ENCODE peak calls at places on chromosomes 16 and 17, in six cellular contexts. O is AG09319; W is CD4-positive, alpha-beta T cell; P is GM20000; N is GM13976; G is fibroblast of lung. Z is an unnamed sample.

GRCh38 chr17:36839256-36839655 is 98.0 kb upstream of the LHX1 start:
- DNase-seq in O (no peak), W (no peak), P (no peak), N (no peak), G (no peak), Z (no peak)

GRCh38 chr17:75502072-75502745 is 13.1 kb downstream of the CASKIN2 start:
- DNase-seq in O (no peak), W (no peak), P (no peak), N (no peak), G (no peak), Z (no peak)

GRCh38 chr16:529012-529575 is 1.6 kb downstream of the CAPN15 start:
- DNase-seq in O (no peak), W (no peak), P (no peak), N (no peak), G (no peak), Z (no peak)

GRCh38 chr16:35797811-35798210 is 2338.4 kb downstream of the TP53TG3F start:
- DNase-seq in O (no peak), W (no peak), P (no peak), N (no peak), G (no peak), Z (no peak)

GRCh38 chr17:40873255-40873654 is 6.2 kb upstream of the KRT12 start:
- DNase-seq in O (no peak), W (no peak), P (no peak), N (no peak), G (no peak), Z (no peak)

GRCh38 chr17:147796-148740 is 10.7 kb downstream of the SCGB1C2 start:
- DNase-seq in O (no peak), W (no peak), P (no peak), N (no peak), G (no peak), Z (peak; percentile 6)

GRCh38 chr16:14609716-14610115 is 20.3 kb downstream of the PARN start:
- DNase-seq in O (no peak), W (no peak), P (no peak), N (no peak), G (no peak), Z (no peak)

GRCh38 chr17:75067856-75068255 is 19.9 kb upstream of the SLC16A5 start:
- DNase-seq in O (no peak), W (no peak), P (no peak), N (no peak), G (no peak), Z (no peak)

GRCh38 chr16:67842509-67843342 is 606 bp downstream of the THAP11 start:
- DNase-seq in O (no peak), W (peak; percentile 41), P (peak; percentile 74), N (peak; percentile 54), G (peak; percentile 63), Z (peak; percentile 52)

GRCh38 chr16:82651921-82652601 is 25.3 kb downstream of the CDH13 start:
- DNase-seq in O (no peak), W (no peak), P (peak; percentile 19), N (no peak), G (no peak), Z (no peak)

GRCh38 chr16:57996406-57997175 is 3.9 kb downstream of the ZNF319 start:
- DNase-seq in O (no peak), W (no peak), P (no peak), N (no peak), G (no peak), Z (no peak)

GRCh38 chr17:33322063-33322462 is 29.0 kb upstream of the ASIC2 start:
- DNase-seq in O (no peak), W (no peak), P (no peak), N (no peak), G (peak; percentile 26), Z (no peak)

GRCh38 chr17:60161598-60162330 is 12.0 kb downstream of the CA4 start:
- DNase-seq in O (no peak), W (no peak), P (peak; percentile 20), N (peak; percentile 49), G (no peak), Z (no peak)

GRCh38 chr16:85284138-85284897 is 172.0 kb upstream of the CIBAR2 start:
- DNase-seq in O (no peak), W (no peak), P (no peak), N (no peak), G (no peak), Z (no peak)

GRCh38 chr17:49886036-49886435 is 38.2 kb upstream of the TAC4 start:
- DNase-seq in O (no peak), W (no peak), P (no peak), N (no peak), G (no peak), Z (no peak)

GRCh38 chr16:28482026-28482425 is 9.8 kb downstream of the CLN3 start:
- DNase-seq in O (no peak), W (no peak), P (no peak), N (no peak), G (no peak), Z (no peak)

GRCh38 chr17:15914400-15915165 is 30.3 kb upstream of the ADORA2B start:
- DNase-seq in O (peak; percentile 15), W (no peak), P (no peak), N (no peak), G (peak; percentile 56), Z (no peak)

GRCh38 chr16:11049396-11050059 is 105.2 kb downstream of the CLEC16A start:
- DNase-seq in O (no peak), W (no peak), P (no peak), N (no peak), G (no peak), Z (no peak)

GRCh38 chr16:15701975-15702970 is 52.2 kb downstream of the NDE1 start:
- DNase-seq in O (no peak), W (no peak), P (no peak), N (no peak), G (peak; percentile 60), Z (no peak)

GRCh38 chr16:73113326-73113720 is 65.4 kb upstream of the ZFHX3 start:
- DNase-seq in O (no peak), W (no peak), P (no peak), N (no peak), G (peak; percentile 26), Z (no peak)

GRCh38 chr17:9890124-9890523 is 14.9 kb downstream of the RCVRN start:
- DNase-seq in O (no peak), W (no peak), P (peak; percentile 64), N (peak; percentile 75), G (no peak), Z (peak; percentile 20)

GRCh38 chr16:85168732-85169256 is 56.5 kb upstream of the CIBAR2 start:
- DNase-seq in O (no peak), W (no peak), P (peak; percentile 85), N (peak; percentile 88), G (peak; percentile 63), Z (no peak)

GRCh38 chr16:11797166-11797956 is at the start of gene ZC3H7A:
- DNase-seq in O (peak; percentile 93), W (peak; percentile 83), P (peak; percentile 97), N (peak; percentile 96), G (peak; percentile 98), Z (peak; percentile 93)

GRCh38 chr17:82520041-82520910 is 744 bp downstream of the FOXK2 start:
- DNase-seq in O (no peak), W (no peak), P (peak; percentile 73), N (peak; percentile 65), G (peak; percentile 28), Z (no peak)

GRCh38 chr16:77767211-77767610 is 21.2 kb upstream of the VAT1L start:
- DNase-seq in O (no peak), W (no peak), P (no peak), N (no peak), G (no peak), Z (no peak)

GRCh38 chr17:50009282-50009681 is 14.3 kb upstream of the DLX3 start:
- DNase-seq in O (no peak), W (no peak), P (no peak), N (no peak), G (no peak), Z (no peak)

GRCh38 chr17:28745777-28746473 is 2.1 kb downstream of the TRAF4 start:
- DNase-seq in O (no peak), W (no peak), P (no peak), N (no peak), G (no peak), Z (no peak)

GRCh38 chr16:68265078-68265925 is 976 bp downstream of the SLC7A6 start:
- DNase-seq in O (no peak), W (peak; percentile 17), P (peak; percentile 59), N (no peak), G (peak; percentile 79), Z (no peak)

GRCh38 chr16:89945654-89946053 is 2.9 kb upstream of the DEF8 start:
- DNase-seq in O (no peak), W (no peak), P (no peak), N (no peak), G (no peak), Z (no peak)

GRCh38 chr17:80224098-80224497 is 3.9 kb downstream of the SLC26A11 start:
- DNase-seq in O (no peak), W (no peak), P (no peak), N (no peak), G (no peak), Z (no peak)
- TF ChIP-seq CTCF in O (no peak), W (no peak), P (no peak), N (no peak), G (no peak), Z (no peak)

GRCh38 chr17:45300060-45300751 is 16.6 kb downstream of the MAP3K14 start:
- DNase-seq in O (no peak), W (no peak), P (no peak), N (no peak), G (no peak), Z (no peak)
- TF ChIP-seq CTCF in O (no peak), W (no peak), P (no peak), N (no peak), G (no peak), Z (no peak)

DNA sequence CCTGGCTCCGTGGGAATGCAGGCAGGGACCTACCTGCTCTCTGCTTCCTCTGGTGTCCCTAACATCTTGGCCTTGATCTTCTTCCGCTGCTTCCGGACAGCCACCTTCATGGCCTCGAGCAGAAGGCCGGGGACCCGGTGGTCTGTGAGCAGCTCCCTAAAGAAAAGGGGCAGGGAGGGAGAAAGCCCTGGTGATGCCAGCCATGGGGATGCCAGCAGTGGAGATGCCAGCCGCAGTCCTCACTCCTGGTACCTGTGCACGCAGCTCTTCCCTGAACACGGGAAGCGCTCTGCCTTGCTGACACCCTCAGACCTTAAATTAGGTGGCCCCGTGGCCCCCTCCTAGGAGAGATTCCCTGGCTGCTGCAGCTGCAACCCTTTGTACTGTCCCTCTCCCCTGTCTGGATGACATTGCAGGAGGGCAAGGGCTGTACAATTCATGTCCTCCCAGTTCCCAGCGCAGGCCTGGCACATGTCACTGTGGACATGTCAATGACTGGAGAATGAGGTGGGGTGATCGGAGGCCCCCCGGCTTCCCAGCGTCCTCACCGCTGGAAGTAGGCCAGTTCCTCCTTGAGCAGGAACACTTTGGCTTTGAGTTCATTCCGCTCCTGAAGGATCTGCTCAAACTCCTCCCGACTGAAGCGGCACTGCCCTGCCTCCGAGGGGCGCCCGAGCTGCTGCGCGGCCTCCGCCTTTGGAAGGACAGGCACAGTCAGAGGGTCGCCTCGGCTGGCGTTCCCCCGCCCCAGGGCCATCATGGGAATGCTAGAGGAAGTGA is 1.7 kb downstream of the RILP start:
- DNase-seq in O (no peak), W (no peak), P (peak; percentile 18), N (no peak), G (no peak), Z (no peak)
- TF ChIP-seq CTCF in O (peak; percentile 17), W (no peak), P (no peak), N (no peak), G (peak; percentile 6), Z (no peak)

GRCh38 chr17:77145635-77146632 is 5.2 kb downstream of the SEC14L1 start:
- DNase-seq in O (peak; percentile 49), W (no peak), P (peak; percentile 52), N (peak; percentile 68), G (peak; percentile 86), Z (no peak)
- TF ChIP-seq CTCF in O (peak; percentile 43), W (no peak), P (no peak), N (no peak), G (peak; percentile 30), Z (no peak)

Z was measured in progenitor cell of endocrine pancreas.